ENCODE peak calls at places on chromosomes 12 and 14, in ten cellular contexts. E is CD8-positive, alpha-beta T cell; Q is A673; I is testis; U is dorsolateral prefrontal cortex; G is AG04450; B is right lobe of liver; M is left ventricle myocardium inferior; T is hepatocyte; F is psoas muscle. Y is an unnamed sample.
A peak's percentile ranks its signal among the peaks of the same experiment; 100 is the strongest.

GRCh38 chr12:116863275-116863767 is 17.9 kb downstream of the HRK start:
- DNase-seq in T (peak; percentile 30), E (no peak), G (peak; percentile 27), I (peak; percentile 42), M (no peak), U (no peak), B (no peak), F (no peak), Q (peak; percentile 50), Y (no peak)

GRCh38 chr12:54017845-54018607 is 9.2 kb downstream of the HOXC8 start:
- DNase-seq in I (peak; percentile 93), F (peak; percentile 96), U (peak; percentile 26), B (peak; percentile 69), E (peak; percentile 67), G (no peak), T (peak; percentile 92), Q (peak; percentile 99), M (peak; percentile 43), Y (peak; percentile 96)

GRCh38 chr14:68522510-68523325 is 270.1 kb downstream of the ZFP36L1 start:
- DNase-seq in Q (peak; percentile 37), U (no peak), F (no peak), I (peak; percentile 51), B (no peak), E (no peak), G (no peak), M (no peak), T (no peak), Y (no peak)

GRCh38 chr14:96072746-96073145 is 33.6 kb downstream of the C14orf132 start:
- DNase-seq in E (no peak), U (no peak), M (no peak), G (no peak), Q (no peak), F (no peak), T (no peak), I (no peak), B (no peak), Y (no peak)

GRCh38 chr14:94115631-94116030 is 5.1 kb downstream of the IFI27 start:
- DNase-seq in E (no peak), T (no peak), I (no peak), B (no peak), G (no peak), U (no peak), Q (no peak), M (no peak), F (no peak), Y (no peak)

GRCh38 chr12:82517027-82517426 is 158.7 kb downstream of the METTL25 start:
- DNase-seq in F (no peak), U (no peak), Q (peak; percentile 52), I (no peak), E (no peak), T (peak; percentile 7), B (no peak), G (no peak), M (no peak), Y (no peak)

GRCh38 chr12:90679674-90680073 is 275.3 kb downstream of the CCER1 start:
- DNase-seq in I (no peak), F (no peak), G (no peak), E (no peak), B (no peak), T (no peak), Q (no peak), U (no peak), M (no peak), Y (no peak)

GRCh38 chr14:73738518-73739173 is 24.5 kb upstream of the PNMA1 start:
- DNase-seq in G (no peak), M (no peak), F (no peak), T (peak; percentile 8), E (no peak), I (no peak), U (no peak), B (peak; percentile 52), Q (no peak), Y (no peak)

GRCh38 chr14:60183724-60184596 is 18.8 kb upstream of the DHRS7 start:
- DNase-seq in T (peak; percentile 84), Q (peak; percentile 81), F (no peak), G (peak; percentile 46), I (no peak), E (no peak), B (no peak), M (no peak), U (no peak), Y (peak; percentile 50)

GRCh38 chr12:103745962-103746361 is 95.1 kb downstream of the NT5DC3 start:
- DNase-seq in B (no peak), U (no peak), Q (peak; percentile 8), E (no peak), T (no peak), F (no peak), I (no peak), M (no peak), G (no peak), Y (no peak)

GRCh38 chr12:68158427-68158826 is 1.1 kb downstream of the IFNG start:
- DNase-seq in B (no peak), T (no peak), E (no peak), I (no peak), M (no peak), U (no peak), G (no peak), Q (peak; percentile 44), F (no peak), Y (no peak)

GRCh38 chr14:73753887-73754880 is 40.0 kb upstream of the PNMA1 start:
- DNase-seq in Q (no peak), I (no peak), U (peak; percentile 48), F (no peak), G (no peak), M (no peak), T (no peak), B (peak; percentile 57), E (no peak), Y (peak; percentile 72)

GRCh38 chr14:45252356-45253069 is 489 bp downstream of the MIS18BP1 start:
- DNase-seq in M (no peak), G (no peak), T (peak; percentile 6), F (no peak), E (no peak), B (no peak), U (no peak), I (peak; percentile 29), Q (peak; percentile 29), Y (peak; percentile 21)

GRCh38 chr12:60093428-60093827 is 497.6 kb downstream of the SLC16A7 start:
- DNase-seq in U (no peak), M (no peak), I (no peak), F (no peak), E (no peak), G (no peak), T (no peak), Q (no peak), B (no peak), Y (no peak)

DNA sequence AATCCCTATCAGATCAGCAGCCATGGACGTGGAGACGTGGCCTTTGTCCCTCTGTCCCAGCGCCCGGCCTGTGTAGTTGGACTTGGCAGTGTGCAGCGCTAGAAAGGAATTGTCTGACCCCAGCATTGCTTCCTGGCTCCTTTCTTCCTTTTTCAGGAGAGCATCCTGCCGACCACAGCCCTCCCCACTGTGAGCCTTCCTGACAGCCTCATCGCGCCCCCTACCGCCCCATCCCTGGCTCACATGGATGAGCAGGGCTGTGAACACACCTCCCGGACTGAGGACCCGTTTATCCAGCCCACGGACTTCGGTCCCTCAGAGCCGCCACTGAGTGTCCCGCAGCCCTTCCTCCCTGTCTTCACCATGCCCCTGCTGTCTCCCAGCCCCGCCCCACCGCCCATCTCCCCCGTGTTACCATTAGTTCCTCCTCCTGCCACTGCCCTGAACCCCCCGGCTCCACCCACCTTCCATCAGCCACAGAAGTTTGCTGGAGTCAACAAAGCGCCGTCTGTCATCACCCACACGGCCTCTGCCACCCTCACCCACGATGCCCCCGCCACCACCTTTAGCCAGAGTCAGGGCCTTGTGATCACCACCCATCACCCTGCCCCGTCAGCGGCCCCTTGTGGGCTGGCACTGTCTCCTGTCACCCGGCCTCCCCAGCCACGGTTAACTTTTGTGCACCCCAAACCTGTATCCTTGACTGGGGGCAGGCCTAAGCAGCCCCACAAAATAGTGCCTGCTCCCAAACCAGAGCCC is 40.6 kb downstream of the IL31 start:
- DNase-seq in B (peak; percentile 79), Q (no peak), E (no peak), F (no peak), G (no peak), T (no peak), I (no peak), U (no peak), M (no peak), Y (no peak)
- TF ChIP-seq CTCF in B (no peak), Q (no peak), E (no peak), F (no peak), G (no peak), T (no peak), I (no peak), U (no peak), M (no peak), Y (no peak)

DNA sequence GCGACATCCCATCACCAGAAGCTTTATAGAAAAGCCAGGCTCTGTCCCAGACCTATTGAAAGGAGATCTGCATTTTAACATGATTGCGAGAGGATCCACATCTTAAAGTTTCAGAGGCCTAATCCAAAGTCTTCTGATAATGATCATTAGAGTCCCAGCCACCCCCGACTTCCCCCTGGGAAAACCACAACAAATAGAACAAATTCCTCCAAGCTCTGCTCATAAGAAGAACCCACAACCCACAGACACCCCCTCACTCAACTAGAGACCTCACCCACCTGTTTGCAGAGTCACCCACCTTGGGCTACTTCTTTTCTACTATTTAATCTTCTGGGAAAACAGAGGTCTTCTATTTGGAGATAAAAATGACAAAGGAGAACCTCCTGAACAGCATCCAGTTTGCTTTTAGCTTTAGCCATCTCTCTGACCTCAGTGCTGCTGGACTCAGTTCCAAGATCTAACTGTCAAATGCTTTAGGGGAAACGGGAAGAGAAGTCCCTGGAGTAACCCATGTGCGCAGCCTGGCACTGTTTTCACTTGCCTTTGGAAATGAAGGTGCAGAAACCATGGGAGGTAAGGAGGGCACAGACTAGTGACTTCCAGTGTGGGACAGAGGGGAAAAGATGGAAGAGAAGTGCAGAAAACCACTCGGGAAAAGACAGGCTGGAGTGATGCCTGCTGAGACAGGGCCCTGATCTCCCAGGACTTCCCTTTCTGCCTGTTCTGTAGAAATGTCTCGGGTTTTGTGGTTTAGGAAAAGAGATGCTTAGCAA is 124.9 kb upstream of the HIF1A start:
- DNase-seq in F (no peak), Q (no peak), M (no peak), B (no peak), I (no peak), G (no peak), E (no peak), U (no peak), T (no peak), Y (no peak)
- H3K4me3 ChIP-seq in F (no peak overlapping the region), Q (no peak overlapping the region), M (no peak overlapping the region), B (no peak overlapping the region), I (no peak overlapping the region), G (no peak overlapping the region), E (no peak overlapping the region), U (no peak overlapping the region), T (no peak overlapping the region), Y (no peak overlapping the region)

GRCh38 chr12:132333766-132334165 is 4.4 kb upstream of the GALNT9 start:
- DNase-seq in Q (no peak), B (no peak), E (no peak), I (no peak), M (no peak), T (no peak), G (no peak), F (no peak), U (no peak), Y (no peak)
- H3K27me3 ChIP-seq in Q (peaks cover 19% of the 10 kb centered on the region), B (peaks cover under 1% of the 10 kb centered on the region), E (peaks cover 13% of the 10 kb centered on the region), I (no peaks in the 10 kb centered on the region), M (peaks cover 98% of the 10 kb centered on the region), T (peaks cover 45% of the 10 kb centered on the region), G (peaks cover 9% of the 10 kb centered on the region), F (peaks cover 84% of the 10 kb centered on the region), U (peaks cover 3% of the 10 kb centered on the region), Y (no peaks in the 10 kb centered on the region)

GRCh38 chr12:127984386-127985055 is 282.4 kb upstream of the TMEM132C start:
- DNase-seq in G (no peak), T (no peak), F (no peak), E (no peak), M (no peak), I (no peak), Q (no peak), B (no peak), U (no peak), Y (no peak)

GRCh38 chr12:127980585-127980984 is 286.4 kb upstream of the TMEM132C start:
- DNase-seq in G (no peak), U (no peak), E (no peak), T (no peak), I (no peak), M (no peak), Q (no peak), F (no peak), B (no peak), Y (no peak)
- TF ChIP-seq CTCF in G (no peak), U (no peak), E (no peak), T (no peak), I (no peak), M (no peak), Q (no peak), F (no peak), B (no peak), Y (no peak)